ENCODE peak calls at places on chromosome 15, in four cellular contexts. One of them, this sample, is unnamed.

GRCh38 chr15:98658831-98659699 is 10.7 kb downstream of the IGF1R start:
- DNase-seq in K562: peak
- DNase-seq in HepG2: peak
- DNase-seq in SK-N-SH: peak
- DNase-seq in this sample: peak

GRCh38 chr15:90268415-90268814 is 2.9 kb downstream of the NGRN start:
- DNase-seq in HepG2: no peak
- DNase-seq in K562: no peak
- DNase-seq in SK-N-SH: no peak
- DNase-seq in this sample: no peak

GRCh38 chr15:52148409-52148808 is 35.8 kb upstream of the BCL2L10 start:
- DNase-seq in K562: no peak
- DNase-seq in HepG2: no peak
- DNase-seq in SK-N-SH: no peak
- DNase-seq in this sample: no peak

GRCh38 chr15:85412956-85413854 is 32.8 kb downstream of the AKAP13 start:
- DNase-seq in HepG2: peak
- DNase-seq in SK-N-SH: peak
- DNase-seq in K562: no peak
- DNase-seq in this sample: peak

GRCh38 chr15:29631076-29632070 is 190.9 kb downstream of the TJP1 start:
- DNase-seq in SK-N-SH: peak
- DNase-seq in K562: no peak
- DNase-seq in HepG2: no peak
- DNase-seq in this sample: no peak

GRCh38 chr15:87817553-87817952 is 439.0 kb downstream of the NTRK3 start:
- DNase-seq in K562: no peak
- DNase-seq in HepG2: no peak
- DNase-seq in SK-N-SH: no peak
- DNase-seq in this sample: no peak

GRCh38 chr15:93500155-93500554 is 411.1 kb upstream of the RGMA start:
- DNase-seq in SK-N-SH: no peak
- DNase-seq in K562: no peak
- DNase-seq in HepG2: no peak
- DNase-seq in this sample: no peak

GRCh38 chr15:70775160-70775559 is 11.8 kb upstream of the UACA start:
- DNase-seq in SK-N-SH: no peak
- DNase-seq in K562: no peak
- DNase-seq in HepG2: no peak
- DNase-seq in this sample: no peak

GRCh38 chr15:28861031-28861534 is 12.6 kb upstream of the GOLGA6L7 start:
- DNase-seq in HepG2: no peak
- DNase-seq in K562: no peak
- DNase-seq in SK-N-SH: no peak
- DNase-seq in this sample: no peak

GRCh38 chr15:56523521-56523920 is 58.6 kb upstream of the MNS1 start:
- DNase-seq in K562: no peak
- DNase-seq in HepG2: no peak
- DNase-seq in SK-N-SH: no peak
- DNase-seq in this sample: no peak

GRCh38 chr15:96336643-96337353 is 6.3 kb downstream of the NR2F2 start:
- DNase-seq in SK-N-SH: no peak
- DNase-seq in K562: no peak
- DNase-seq in HepG2: peak
- DNase-seq in this sample: peak

GRCh38 chr15:74676801-74677200 is 19.0 kb downstream of the EDC3 start:
- DNase-seq in K562: no peak
- DNase-seq in SK-N-SH: no peak
- DNase-seq in HepG2: no peak
- DNase-seq in this sample: no peak

GRCh38 chr15:73940061-73940981 is 14.1 kb downstream of the LOXL1 start:
- DNase-seq in HepG2: no peak
- DNase-seq in K562: no peak
- DNase-seq in SK-N-SH: peak
- DNase-seq in this sample: no peak

GRCh38 chr15:62324382-62324781 is 159.3 kb upstream of the C2CD4B start:
- DNase-seq in K562: no peak
- DNase-seq in HepG2: no peak
- DNase-seq in SK-N-SH: no peak
- DNase-seq in this sample: no peak

GRCh38 chr15:33955945-33956344 is 12.4 kb upstream of the CHRM5 start:
- DNase-seq in SK-N-SH: no peak
- DNase-seq in HepG2: no peak
- DNase-seq in K562: peak
- DNase-seq in this sample: no peak

GRCh38 chr15:31049682-31050606 is 51.6 kb downstream of the TRPM1 start:
- DNase-seq in HepG2: no peak
- DNase-seq in K562: no peak
- DNase-seq in SK-N-SH: no peak
- DNase-seq in this sample: no peak

DNA sequence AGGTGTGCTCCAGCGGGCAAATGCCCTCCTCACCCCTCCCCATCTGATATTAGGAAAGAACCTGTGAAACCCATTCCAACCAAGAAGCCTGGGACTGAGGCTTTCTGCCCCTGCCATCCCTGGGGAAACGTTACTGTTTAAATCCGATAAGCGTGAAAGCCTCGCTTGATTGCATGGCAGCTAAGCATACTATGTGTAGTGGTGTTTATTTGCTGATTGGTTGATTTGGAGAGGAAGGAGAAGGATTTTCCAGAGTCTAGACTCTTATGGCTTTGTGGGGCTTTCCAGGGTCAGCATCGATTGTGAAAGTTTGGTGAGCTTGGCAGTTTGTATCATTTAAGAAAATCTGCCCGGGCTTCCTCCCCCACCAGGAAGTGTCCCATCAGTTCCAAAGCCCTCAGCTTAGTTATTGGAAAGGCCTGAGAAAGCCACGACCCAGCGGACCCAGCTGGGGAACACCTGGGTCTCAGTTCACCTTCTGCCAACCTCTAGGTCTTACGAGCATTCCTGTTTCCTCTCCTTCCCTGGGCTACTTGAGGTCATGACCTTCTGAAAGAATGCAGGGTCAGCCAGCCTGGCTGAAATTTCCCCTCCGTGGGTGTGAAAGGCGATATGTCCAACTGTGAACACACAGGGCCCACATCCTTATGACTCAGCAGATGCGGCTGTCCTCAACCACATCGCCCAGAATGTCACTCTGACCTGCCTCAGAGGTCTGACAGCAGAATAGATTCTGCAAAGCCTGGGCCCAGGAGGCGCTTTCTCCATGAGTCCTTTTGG is 62.8 kb upstream of the HERC1 start:
- DNase-seq in HepG2: peak
- DNase-seq in K562: peak
- DNase-seq in SK-N-SH: no peak
- DNase-seq in this sample: peak
- TF ChIP-seq JUND in HepG2: no peak
- TF ChIP-seq JUND in K562: peak
- TF ChIP-seq JUND in SK-N-SH: no peak
- TF ChIP-seq JUND in this sample: no peak

DNA sequence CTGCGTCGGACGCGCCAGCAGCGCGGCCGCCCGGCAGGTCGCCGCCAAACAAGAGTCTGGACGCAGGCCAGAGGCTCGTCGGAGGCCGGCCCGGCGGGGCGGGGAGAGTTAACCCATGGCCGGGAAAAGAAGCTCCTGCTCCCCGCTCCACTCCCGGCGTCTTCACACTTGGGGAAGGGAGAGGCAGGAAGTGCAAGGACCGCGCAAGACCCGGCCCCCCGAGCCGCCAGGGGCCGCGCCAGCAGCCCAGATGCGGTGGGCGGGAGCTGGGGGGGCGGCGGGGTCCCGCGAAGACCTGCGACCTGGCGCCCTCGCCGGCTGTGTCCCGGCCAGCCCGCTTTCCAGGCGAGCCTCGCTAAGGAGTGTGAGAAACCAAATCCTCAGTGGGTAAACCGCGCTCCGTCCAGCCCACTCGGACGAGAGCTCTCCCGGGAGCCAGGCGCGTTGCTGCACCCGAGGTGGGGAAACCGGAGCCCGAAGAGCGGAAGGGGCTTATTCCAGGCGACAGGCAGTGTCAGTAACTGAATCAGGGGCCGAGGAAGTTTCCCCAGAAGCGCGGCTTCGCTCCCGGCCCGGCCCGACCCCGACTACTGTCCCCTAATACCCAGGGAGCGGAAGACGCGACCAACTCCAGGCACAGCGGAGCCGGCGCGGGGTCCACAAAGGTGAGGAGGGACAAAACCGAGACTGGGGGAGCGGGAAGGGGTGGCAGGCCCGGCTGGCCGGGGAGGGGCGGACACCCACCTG is 714 bp downstream of the ADAMTS7 start:
- DNase-seq in K562: peak
- DNase-seq in HepG2: no peak
- DNase-seq in SK-N-SH: peak
- DNase-seq in this sample: peak
- TF ChIP-seq JUND in K562: no peak
- TF ChIP-seq JUND in HepG2: no peak
- TF ChIP-seq JUND in SK-N-SH: no peak
- TF ChIP-seq JUND in this sample: no peak

DNA sequence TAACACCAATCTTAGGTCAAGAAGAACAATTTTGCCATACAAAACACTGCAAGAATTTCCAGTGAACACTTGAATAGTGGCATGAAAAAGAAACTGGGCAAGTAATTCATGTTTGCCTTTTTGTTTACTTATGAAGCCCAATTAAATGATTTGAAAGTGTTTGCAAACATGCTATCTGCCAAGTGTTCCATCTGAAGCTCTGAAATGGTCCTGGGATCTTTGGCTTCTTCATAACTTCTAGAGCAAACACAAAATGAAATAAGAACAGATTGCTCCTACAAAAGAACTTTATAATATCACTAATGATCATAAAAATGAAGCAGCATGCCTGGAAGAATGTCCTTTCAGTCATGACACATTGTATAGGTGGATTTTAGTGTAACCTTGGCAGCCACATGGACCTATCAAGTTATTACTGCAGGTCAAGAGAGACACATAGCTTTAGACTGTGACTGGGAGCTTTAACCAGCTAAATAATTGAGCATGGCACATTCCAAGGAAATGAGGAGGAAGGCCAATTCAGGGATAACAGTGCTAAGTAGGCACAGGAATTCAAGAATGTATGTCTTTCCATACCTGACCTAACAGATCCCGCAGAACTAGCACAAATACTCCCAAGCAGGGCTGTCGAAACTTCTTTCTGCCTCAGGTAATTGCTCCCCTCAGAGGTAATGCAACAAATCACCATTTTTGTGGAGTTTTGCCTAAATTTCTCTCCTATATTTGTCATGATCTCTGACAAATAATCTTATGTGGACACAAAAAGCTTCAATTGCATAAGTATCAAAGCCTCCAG is 144.6 kb downstream of the DUT start:
- DNase-seq in K562: no peak
- DNase-seq in SK-N-SH: no peak
- DNase-seq in HepG2: no peak
- DNase-seq in this sample: no peak
- TF ChIP-seq JUND in K562: no peak
- TF ChIP-seq JUND in SK-N-SH: no peak
- TF ChIP-seq JUND in HepG2: no peak
- TF ChIP-seq JUND in this sample: no peak

DNA sequence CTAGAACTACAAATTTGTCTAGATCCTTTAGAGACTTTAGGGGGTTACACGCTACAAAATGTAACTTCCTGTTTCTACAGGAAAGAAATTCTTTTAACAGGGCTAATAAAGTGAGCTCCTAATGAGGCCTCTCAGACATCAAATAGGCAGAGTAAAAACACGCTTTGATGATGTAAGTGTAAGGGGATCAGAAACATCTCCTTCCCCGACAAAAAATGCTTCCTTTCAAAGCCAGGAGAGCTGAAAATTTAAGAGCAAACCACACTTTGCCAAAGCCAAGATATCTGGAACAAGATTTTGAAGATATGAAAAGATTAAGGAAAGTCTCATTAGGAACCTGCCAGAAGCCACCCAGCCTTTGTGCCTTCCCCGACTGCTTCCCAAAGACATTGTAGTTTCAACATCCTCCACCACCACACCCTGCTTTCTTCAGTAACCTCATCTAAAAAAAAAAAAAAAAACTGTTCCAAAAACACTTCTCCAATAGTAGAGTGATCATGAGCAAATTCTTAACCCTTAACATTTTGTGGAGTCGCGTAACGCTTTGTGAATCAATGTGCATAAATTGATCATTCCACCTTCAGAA is 505.0 kb upstream of the THBS1 start:
- DNase-seq in K562: no peak
- DNase-seq in SK-N-SH: no peak
- DNase-seq in HepG2: no peak
- DNase-seq in this sample: no peak
- TF ChIP-seq JUND in K562: no peak
- TF ChIP-seq JUND in SK-N-SH: no peak
- TF ChIP-seq JUND in HepG2: no peak
- TF ChIP-seq JUND in this sample: no peak

GRCh38 chr15:60972301-60972700 is 256.8 kb downstream of the RORA start:
- DNase-seq in HepG2: no peak
- DNase-seq in K562: no peak
- DNase-seq in SK-N-SH: no peak
- DNase-seq in this sample: no peak
- TF ChIP-seq JUND in HepG2: no peak
- TF ChIP-seq JUND in K562: no peak
- TF ChIP-seq JUND in SK-N-SH: peak
- TF ChIP-seq JUND in this sample: no peak